ENCODE peak calls at places on chromosomes 6 and 20, in four cellular contexts. One of them, this sample, is unnamed. For H3K4me1, the result is how much of the 10 kb centered on the place peaks cover.

GRCh38 chr20:11540558-11540957 is 377.1 kb upstream of the BTBD3 start:
- DNase-seq in body of pancreas: no peak
- DNase-seq in transverse colon: no peak
- DNase-seq in psoas muscle: no peak
- DNase-seq in this sample: no peak

GRCh38 chr20:55211481-55211880 is 736.1 kb downstream of the DOK5 start:
- DNase-seq in body of pancreas: no peak
- DNase-seq in transverse colon: no peak
- DNase-seq in psoas muscle: no peak
- DNase-seq in this sample: no peak

GRCh38 chr6:167485186-167485978 is 160.5 kb downstream of the TTLL2 start:
- DNase-seq in body of pancreas: peak
- DNase-seq in transverse colon: no peak
- DNase-seq in psoas muscle: no peak
- DNase-seq in this sample: no peak

GRCh38 chr20:36273414-36274247 is 32.5 kb upstream of the DLGAP4 start:
- DNase-seq in body of pancreas: no peak
- DNase-seq in transverse colon: no peak
- DNase-seq in psoas muscle: no peak
- DNase-seq in this sample: no peak

GRCh38 chr6:136774228-136775041 is 17.8 kb downstream of the MAP3K5 start:
- DNase-seq in body of pancreas: no peak
- DNase-seq in transverse colon: no peak
- DNase-seq in psoas muscle: no peak
- DNase-seq in this sample: no peak

GRCh38 chr6:71250050-71250689 is 38.4 kb upstream of the OGFRL1 start:
- DNase-seq in body of pancreas: no peak
- DNase-seq in transverse colon: no peak
- DNase-seq in psoas muscle: no peak
- DNase-seq in this sample: no peak

GRCh38 chr6:17705778-17706579 is 746 bp downstream of the NUP153 start:
- DNase-seq in body of pancreas: peak
- DNase-seq in transverse colon: peak
- DNase-seq in psoas muscle: peak
- DNase-seq in this sample: peak

GRCh38 chr6:45951771-45952529 is 63.7 kb downstream of the CLIC5 start:
- DNase-seq in body of pancreas: no peak
- DNase-seq in transverse colon: peak
- DNase-seq in psoas muscle: no peak
- DNase-seq in this sample: no peak

GRCh38 chr6:75481936-75482593 is 11.5 kb downstream of the FILIP1 start:
- DNase-seq in body of pancreas: no peak
- DNase-seq in transverse colon: no peak
- DNase-seq in psoas muscle: no peak
- DNase-seq in this sample: no peak

GRCh38 chr20:25549866-25550477 is 35.4 kb downstream of the NINL start:
- DNase-seq in body of pancreas: no peak
- DNase-seq in transverse colon: no peak
- DNase-seq in psoas muscle: no peak
- DNase-seq in this sample: no peak

GRCh38 chr20:38838326-38838725 is 32.8 kb downstream of the PPP1R16B start:
- DNase-seq in body of pancreas: no peak
- DNase-seq in transverse colon: no peak
- DNase-seq in psoas muscle: no peak
- DNase-seq in this sample: no peak

GRCh38 chr6:34924831-34925613 is 36.0 kb downstream of the ANKS1A start:
- DNase-seq in body of pancreas: no peak
- DNase-seq in transverse colon: no peak
- DNase-seq in psoas muscle: no peak
- DNase-seq in this sample: no peak

GRCh38 chr6:28941681-28942448 is 18.1 kb upstream of the TRIM27 start:
- DNase-seq in body of pancreas: no peak
- DNase-seq in transverse colon: no peak
- DNase-seq in psoas muscle: no peak
- DNase-seq in this sample: no peak

GRCh38 chr20:13249118-13249859 is 28.2 kb downstream of the ISM1 start:
- DNase-seq in body of pancreas: no peak
- DNase-seq in transverse colon: no peak
- DNase-seq in psoas muscle: no peak
- DNase-seq in this sample: no peak

GRCh38 chr6:85405853-85406198 is 44.1 kb upstream of the NT5E start:
- DNase-seq in body of pancreas: no peak
- DNase-seq in transverse colon: no peak
- DNase-seq in psoas muscle: no peak
- DNase-seq in this sample: no peak
- H3K4me1 ChIP-seq in body of pancreas: half or more
- H3K4me1 ChIP-seq in transverse colon: under half
- H3K4me1 ChIP-seq in psoas muscle: under half
- H3K4me1 ChIP-seq in this sample: under half

GRCh38 chr6:124870611-124871201 is 91.5 kb upstream of the RNF217 start:
- DNase-seq in body of pancreas: no peak
- DNase-seq in transverse colon: no peak
- DNase-seq in psoas muscle: no peak
- DNase-seq in this sample: no peak
- TF ChIP-seq CTCF in body of pancreas: peak
- TF ChIP-seq CTCF in transverse colon: peak
- TF ChIP-seq CTCF in psoas muscle: peak
- TF ChIP-seq CTCF in this sample: peak

DNA sequence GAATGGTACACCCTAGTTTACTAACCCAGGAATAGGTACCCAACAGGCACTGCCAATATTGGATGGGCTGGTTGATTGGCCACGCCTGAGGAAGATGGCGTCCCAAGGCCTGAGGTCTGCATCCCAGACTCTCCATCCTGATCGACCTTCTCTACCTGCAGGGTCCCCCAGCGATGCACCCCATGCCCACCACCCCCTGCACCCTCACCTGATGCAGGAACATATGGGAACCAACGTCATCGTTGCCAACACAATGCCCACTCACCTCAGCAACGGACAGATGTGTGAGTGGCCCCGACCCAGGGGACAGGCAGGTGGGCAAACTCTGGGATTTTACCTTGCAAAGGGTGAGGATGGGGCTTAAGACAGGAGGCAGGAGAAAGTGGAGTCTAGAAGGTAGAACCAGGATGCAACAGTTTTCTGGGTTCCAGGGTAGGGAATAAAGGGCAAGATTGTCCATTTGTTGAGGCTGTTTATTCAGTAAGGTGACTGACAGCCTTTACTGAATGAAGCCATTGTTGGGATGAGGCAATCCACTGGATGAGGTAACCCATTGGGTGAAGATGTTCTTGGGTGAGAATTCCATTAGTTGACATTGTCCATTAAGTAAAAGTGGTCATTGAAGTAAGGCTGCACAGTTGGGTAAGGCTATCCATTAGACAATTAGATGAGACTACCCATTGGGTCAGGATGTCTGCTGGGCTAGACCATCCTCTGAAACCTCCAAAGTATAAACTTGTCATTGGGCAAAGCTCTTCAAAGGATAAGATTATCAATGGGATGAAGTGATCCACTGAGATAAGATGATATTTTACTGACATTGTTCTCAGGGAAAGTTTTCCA is 47.3 kb upstream of the TTPAL start:
- DNase-seq in body of pancreas: no peak
- DNase-seq in transverse colon: no peak
- DNase-seq in psoas muscle: no peak
- DNase-seq in this sample: no peak
- H3K4me1 ChIP-seq in body of pancreas: under half
- H3K4me1 ChIP-seq in transverse colon: under half
- H3K4me1 ChIP-seq in psoas muscle: under half
- H3K4me1 ChIP-seq in this sample: under half

DNA sequence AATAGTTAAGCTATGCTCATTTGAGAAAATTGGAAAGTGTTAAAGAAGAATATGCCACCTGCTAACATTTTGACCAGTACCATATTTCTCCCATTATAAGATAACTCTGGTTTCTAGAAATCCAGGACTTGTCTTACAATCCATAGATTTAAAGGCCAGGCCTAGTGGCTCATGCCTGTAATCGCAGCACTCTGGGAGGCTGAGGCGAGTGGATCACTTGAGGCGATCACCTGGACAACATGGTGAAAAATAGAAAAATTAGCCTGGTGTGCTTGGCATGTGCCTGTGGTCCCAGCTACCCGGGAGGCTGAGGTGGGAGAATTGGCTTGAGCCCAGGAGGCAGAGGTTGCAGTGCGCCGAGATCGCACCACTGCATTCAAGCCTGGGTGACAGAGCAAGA is 26.7 kb upstream of the MAPRE1 start:
- DNase-seq in body of pancreas: no peak
- DNase-seq in transverse colon: no peak
- DNase-seq in psoas muscle: no peak
- DNase-seq in this sample: no peak
- TF ChIP-seq CTCF in body of pancreas: no peak
- TF ChIP-seq CTCF in transverse colon: no peak
- TF ChIP-seq CTCF in psoas muscle: no peak
- TF ChIP-seq CTCF in this sample: no peak

GRCh38 chr6:30740540-30740870 is 2.0 kb downstream of the FLOT1 start:
- DNase-seq in body of pancreas: no peak
- DNase-seq in transverse colon: no peak
- DNase-seq in psoas muscle: no peak
- DNase-seq in this sample: no peak
- H3K4me1 ChIP-seq in body of pancreas: half or more
- H3K4me1 ChIP-seq in transverse colon: under half
- H3K4me1 ChIP-seq in psoas muscle: under half
- H3K4me1 ChIP-seq in this sample: half or more

DNA sequence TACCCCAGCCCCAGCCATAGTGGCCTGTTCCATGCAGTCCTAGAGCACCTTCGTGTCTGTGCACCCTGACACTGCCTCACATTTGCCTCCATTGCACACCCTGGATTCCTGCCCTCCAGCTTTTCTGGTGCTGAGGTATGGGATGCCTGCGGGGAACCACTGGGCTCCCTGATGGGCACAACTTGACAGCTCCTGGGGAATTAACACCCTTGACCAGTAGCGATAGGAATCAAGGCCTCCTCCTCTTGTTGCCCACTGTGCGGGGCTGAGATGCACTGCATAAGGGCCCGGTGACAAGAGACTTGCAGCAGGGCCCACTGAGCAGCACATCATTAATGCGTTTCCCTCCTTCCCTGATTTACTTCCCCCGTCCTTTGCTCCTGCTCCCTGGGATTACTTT is 235.6 kb upstream of the MOCS1 start:
- DNase-seq in body of pancreas: no peak
- DNase-seq in transverse colon: no peak
- DNase-seq in psoas muscle: no peak
- DNase-seq in this sample: no peak
- TF ChIP-seq CTCF in body of pancreas: no peak
- TF ChIP-seq CTCF in transverse colon: no peak
- TF ChIP-seq CTCF in psoas muscle: no peak
- TF ChIP-seq CTCF in this sample: no peak

DNA sequence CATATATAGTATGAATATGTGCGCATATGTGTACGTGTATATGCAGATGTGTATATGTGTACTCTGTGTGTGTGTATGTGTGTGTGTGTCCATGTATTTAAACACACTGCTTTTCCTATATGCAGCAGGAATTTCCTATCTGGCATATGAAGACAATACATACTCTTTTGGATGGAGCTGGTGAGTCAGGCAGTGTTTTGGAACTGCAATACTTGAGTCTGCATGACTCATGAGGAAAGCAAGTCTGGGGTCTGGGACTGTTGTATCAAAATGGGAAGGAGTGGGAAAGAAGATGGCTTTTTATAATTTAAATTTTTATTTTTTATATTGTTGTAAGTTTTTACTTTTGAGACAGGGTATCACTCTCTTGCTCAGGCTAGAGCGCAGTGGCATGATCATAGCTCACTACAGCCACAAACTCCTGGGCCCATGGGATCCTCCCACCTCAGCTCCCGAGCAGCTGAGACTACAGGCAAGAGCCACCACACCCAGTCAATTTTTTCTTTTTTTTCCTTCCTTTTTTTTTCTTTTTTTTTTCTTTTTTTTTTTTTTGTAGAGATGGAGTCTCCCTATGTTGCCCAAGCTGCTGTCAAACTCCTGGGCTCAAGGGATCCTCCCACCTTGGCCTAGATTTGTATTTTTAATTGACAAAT is 72.2 kb downstream of the ATXN1 start:
- DNase-seq in body of pancreas: no peak
- DNase-seq in transverse colon: no peak
- DNase-seq in psoas muscle: no peak
- DNase-seq in this sample: no peak
- H3K4me1 ChIP-seq in body of pancreas: under half
- H3K4me1 ChIP-seq in transverse colon: under half
- H3K4me1 ChIP-seq in psoas muscle: under half
- H3K4me1 ChIP-seq in this sample: under half

DNA sequence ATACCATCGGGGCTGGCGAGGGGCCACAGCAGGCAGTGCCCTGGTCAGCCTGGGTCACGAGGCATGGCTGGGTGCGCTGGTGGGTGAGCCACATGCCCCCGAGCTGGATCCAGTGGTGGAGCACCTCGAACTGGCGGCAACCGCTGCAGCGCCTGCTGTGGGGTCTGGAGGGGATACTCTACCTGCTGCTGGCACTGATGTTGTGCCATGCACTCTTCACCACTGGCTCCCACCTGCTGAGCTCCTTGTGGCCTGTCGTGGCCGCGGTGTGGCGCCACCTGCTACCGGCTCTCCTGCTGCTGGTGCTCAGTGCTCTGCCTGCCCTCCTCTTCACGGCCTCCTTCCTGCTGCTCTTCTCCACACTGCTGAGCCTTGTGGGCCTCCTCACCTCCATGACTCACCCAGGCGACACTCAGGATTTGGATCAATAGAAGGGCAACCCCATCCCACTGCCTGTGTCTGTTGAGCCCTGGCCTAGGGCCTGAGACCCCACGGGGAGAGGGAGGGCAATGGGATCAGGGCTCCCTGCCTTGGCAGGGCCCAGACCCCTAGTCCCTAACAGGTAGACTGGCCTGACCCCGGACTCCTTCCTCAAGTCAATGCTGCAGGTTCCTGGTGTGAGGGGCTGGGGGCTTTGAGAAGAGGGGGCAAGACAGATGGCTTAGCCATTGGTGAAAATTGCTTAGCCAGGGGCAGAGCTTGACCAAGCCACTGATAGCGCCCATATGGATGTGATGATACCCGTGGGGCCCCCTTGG is 598 bp downstream of the TMEM239 start:
- DNase-seq in body of pancreas: no peak
- DNase-seq in transverse colon: no peak
- DNase-seq in psoas muscle: no peak
- DNase-seq in this sample: no peak
- TF ChIP-seq CTCF in body of pancreas: no peak
- TF ChIP-seq CTCF in transverse colon: no peak
- TF ChIP-seq CTCF in psoas muscle: no peak
- TF ChIP-seq CTCF in this sample: no peak

GRCh38 chr6:43578748-43579147 is 2.8 kb downstream of the POLH start:
- DNase-seq in body of pancreas: no peak
- DNase-seq in transverse colon: no peak
- DNase-seq in psoas muscle: no peak
- DNase-seq in this sample: no peak
- H3K4me1 ChIP-seq in body of pancreas: under half
- H3K4me1 ChIP-seq in transverse colon: under half
- H3K4me1 ChIP-seq in psoas muscle: under half
- H3K4me1 ChIP-seq in this sample: under half

This sample was measured in esophagus muscularis mucosa.